ENCODE peak calls at places on chromosomes 11 and 22, in four cellular contexts. V, I, S and H are unnamed samples.

GRCh38 chr11:103624708-103625623 is 411.5 kb upstream of the DDI1 start:
- DNase-seq in V (no peak), I (no peak), S (peak; percentile 97), H (peak; percentile 63)

GRCh38 chr11:121298770-121299169 is 6.2 kb downstream of the SC5D start:
- DNase-seq in V (no peak), I (no peak), S (no peak), H (no peak)

GRCh38 chr11:108975641-108976071 is 310.8 kb downstream of the DDX10 start:
- DNase-seq in V (no peak), I (no peak), S (no peak), H (no peak)

GRCh38 chr11:47950396-47950795 is 30.0 kb upstream of the PTPRJ start:
- DNase-seq in V (no peak), I (no peak), S (peak; percentile 38), H (no peak)

GRCh38 chr11:77386178-77386577 is 84.7 kb upstream of the GDPD4 start:
- DNase-seq in V (no peak), I (no peak), S (no peak), H (no peak)

GRCh38 chr11:20066783-20067156 is 93.5 kb downstream of the DBX1 start:
- DNase-seq in V (no peak), I (no peak), S (no peak), H (no peak)

GRCh38 chr11:113087716-113088115 is 126.5 kb downstream of the NCAM1 start:
- DNase-seq in V (no peak), I (no peak), S (no peak), H (no peak)

GRCh38 chr11:121671276-121672168 is 218.8 kb upstream of the SORL1-AS1 start:
- DNase-seq in V (peak; percentile 45), I (no peak), S (peak; percentile 39), H (no peak)

GRCh38 chr11:88629496-88629895 is 292.0 kb upstream of the CTSC start:
- DNase-seq in V (no peak), I (no peak), S (no peak), H (no peak)

GRCh38 chr22:30871391-30872281 is 96.9 kb downstream of the MORC2 start:
- DNase-seq in V (no peak), I (no peak), S (no peak), H (no peak)

GRCh38 chr22:20319745-20320658 is at the start of gene DGCR6L:
- DNase-seq in V (peak; percentile 90), I (peak; percentile 96), S (peak; percentile 95), H (peak; percentile 94)
- TF ChIP-seq CTCF in V (peak; percentile 47), I (no peak), S (no peak), H (no peak)

GRCh38 chr11:1224491-1225385 is 1.9 kb downstream of the MUC5B start:
- DNase-seq in V (no peak), I (no peak), S (no peak), H (no peak)

GRCh38 chr11:1222491-1223345 is at the start of gene MUC5B:
- DNase-seq in V (no peak), I (no peak), S (no peak), H (no peak)

GRCh38 chr11:1223346-1224108 is 661 bp downstream of the MUC5B start:
- DNase-seq in V (no peak), I (no peak), S (no peak), H (no peak)

GRCh38 chr11:1225386-1226225 is 2.7 kb downstream of the MUC5B start:
- DNase-seq in V (no peak), I (no peak), S (no peak), H (no peak)

DNA sequence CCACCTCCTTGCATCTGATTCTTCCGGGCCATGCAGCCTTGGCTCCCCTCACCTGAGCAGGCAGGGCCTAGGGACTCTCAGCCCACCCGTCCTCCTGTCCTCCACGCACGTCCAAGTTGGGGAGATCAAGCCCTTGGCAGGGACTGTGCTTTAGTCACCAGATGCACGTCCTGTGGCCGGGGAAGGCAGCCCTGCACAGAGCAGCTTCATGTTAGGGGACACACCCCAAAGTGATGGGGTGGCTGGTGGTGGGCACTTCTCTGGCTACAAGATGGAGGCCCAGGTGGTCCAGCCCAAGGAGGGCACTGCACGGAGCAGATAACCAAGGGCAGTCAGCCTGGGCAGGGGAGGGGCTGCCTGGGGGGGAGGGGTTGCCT is 1.2 kb downstream of the MUC5B start:
- DNase-seq in V (no peak), I (no peak), S (no peak), H (no peak)
- TF ChIP-seq CTCF in V (no peak), I (no peak), S (no peak), H (no peak)

DNA sequence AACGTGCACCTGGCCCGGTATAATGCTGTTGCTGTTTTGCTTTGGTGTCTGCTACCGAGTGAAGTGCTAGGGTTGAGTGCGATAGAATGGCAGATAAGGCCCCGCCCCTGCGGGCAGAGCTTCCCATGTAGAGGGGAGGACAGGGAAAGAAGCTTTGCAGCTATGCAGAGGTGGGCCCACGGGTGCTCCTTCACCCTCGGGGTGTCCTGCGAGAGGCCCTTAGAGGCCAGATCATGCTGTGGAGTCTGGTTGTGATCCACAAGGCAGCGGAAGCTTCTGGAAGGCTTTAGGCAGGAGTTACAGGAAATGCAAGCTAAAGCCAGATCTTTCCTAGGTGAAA is 3.2 kb downstream of the LRP5 start:
- DNase-seq in V (no peak), I (no peak), S (no peak), H (no peak)
- TF ChIP-seq CTCF in V (no peak), I (no peak), S (no peak), H (no peak)

DNA sequence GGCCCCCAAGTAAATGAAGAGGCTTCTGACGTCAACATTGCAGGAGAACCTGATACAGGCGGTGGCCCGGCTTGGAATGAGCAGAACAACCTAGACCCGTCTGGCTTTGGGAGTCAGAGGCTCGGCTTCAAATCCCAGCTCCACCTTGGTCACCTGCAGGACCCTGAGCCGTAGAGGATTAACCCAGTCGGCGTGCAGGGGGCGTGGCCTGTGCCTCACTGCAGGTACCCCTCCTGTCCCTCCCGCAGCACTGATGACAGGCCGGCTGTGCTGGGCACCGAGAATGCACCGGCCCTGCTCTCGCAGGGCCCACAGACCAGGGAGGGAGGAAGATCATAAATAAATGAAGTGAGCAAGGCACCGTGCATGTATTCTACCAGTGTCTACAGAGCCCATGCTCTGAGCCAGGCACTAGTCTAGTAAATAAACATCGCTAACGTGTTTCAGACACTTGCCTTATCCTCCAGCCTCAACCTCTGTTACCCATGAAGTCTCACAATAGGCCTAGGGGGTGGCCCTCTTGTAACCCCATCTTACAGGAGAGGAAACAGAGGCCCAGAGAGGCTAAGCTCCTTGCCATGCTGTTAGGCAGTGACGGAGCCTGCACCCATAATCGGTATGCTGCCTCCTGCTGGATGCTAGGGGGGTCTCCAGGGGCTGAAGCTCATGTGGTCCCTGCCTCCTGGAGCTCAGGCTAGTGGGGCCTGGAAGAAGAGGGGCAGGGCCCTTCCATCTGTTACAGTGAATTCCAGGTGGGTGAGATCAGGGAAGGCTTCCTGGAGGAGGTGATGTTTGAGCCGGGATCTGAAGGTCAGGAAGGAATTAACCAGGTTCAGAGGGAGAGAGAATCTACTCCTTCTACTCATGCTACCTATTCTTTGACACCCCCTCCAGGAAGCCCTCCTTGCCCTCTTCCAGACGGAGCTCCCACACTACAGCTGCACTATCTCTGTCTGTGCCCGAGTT is 53.4 kb downstream of the RTL6 start:
- DNase-seq in V (no peak), I (peak; percentile 13), S (no peak), H (no peak)
- TF ChIP-seq CTCF in V (no peak), I (no peak), S (peak; percentile 14), H (no peak)

GRCh38 chr11:65744699-65745042 is 24.1 kb upstream of the RNASEH2C start:
- DNase-seq in V (no peak), I (no peak), S (no peak), H (no peak)
- TF ChIP-seq CTCF in V (no peak), I (no peak), S (no peak), H (no peak)

DNA sequence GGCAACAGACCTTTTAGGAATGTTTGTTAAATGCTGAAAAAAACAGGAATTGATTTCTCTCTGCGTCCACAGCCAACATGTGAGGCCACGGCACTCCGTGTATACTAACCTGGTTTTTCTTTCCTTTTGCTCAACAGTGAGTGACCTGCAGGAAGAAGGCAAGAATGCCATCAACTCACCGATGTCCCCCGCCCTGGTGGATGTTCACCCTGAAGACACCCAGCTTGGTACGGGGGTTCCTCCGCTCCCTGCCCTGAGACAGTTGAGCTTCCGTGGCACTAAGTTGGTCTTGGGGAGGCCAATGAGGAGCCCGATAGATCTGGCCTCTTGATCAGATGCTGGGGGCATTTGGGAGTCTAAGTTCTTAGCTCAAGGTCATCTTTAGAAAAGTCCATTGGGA is 69.7 kb downstream of the PARVB start:
- DNase-seq in V (no peak), I (no peak), S (no peak), H (no peak)
- TF ChIP-seq CTCF in V (no peak), I (no peak), S (no peak), H (no peak)

DNA sequence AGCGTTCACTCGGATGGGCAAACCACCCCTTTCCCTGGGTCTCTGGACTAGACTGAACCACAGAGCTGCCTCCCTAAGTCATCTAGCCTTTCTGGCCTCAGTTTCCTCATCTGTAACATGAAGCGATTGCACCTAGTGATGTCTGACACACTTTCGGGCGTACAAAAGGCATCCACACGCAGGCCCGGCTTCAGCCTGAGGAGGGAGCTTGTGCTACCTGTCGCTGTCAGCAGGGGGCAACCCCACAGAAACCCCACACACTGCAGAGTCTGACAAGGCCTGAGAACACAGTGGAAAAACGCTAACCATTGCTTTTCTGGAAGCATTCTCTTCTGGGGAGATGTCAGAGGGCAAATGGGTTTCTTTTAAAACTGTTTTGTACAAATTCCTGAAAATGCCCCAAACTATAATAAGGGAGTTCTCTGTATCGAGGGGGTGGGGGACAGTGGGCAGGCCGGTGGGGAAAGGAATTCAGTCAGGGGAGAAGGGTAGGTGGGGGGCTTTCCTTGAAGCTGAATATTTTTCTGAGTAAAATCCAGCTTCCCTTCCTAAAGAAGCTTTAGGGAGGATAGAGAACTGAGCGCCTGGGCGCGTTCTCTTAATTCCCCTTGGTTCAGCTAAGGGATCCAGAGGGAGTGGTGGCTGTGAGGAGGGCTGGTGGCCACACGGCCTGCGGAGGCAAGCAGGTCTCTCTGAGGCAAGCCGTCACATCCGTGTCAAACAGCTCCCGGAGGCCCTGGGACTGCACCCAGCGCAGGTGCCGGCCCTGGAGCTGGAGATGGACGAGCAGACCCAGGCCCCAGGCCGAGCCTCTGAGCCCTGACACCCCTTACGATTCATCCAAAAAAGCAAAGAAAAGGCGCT is 552 bp downstream of the ELF5 start:
- DNase-seq in V (peak; percentile 49), I (peak; percentile 28), S (peak; percentile 68), H (peak; percentile 66)
- TF ChIP-seq CTCF in V (peak; percentile 72), I (peak; percentile 38), S (peak; percentile 95), H (peak; percentile 63)

GRCh38 chr22:24157783-24158170 is 23.5 kb upstream of the SUSD2 start:
- DNase-seq in V (peak; percentile 87), I (peak; percentile 63), S (no peak), H (no peak)
- TF ChIP-seq CTCF in V (no peak), I (peak; percentile 49), S (no peak), H (no peak)

GRCh38 chr11:123558536-123559315 is 95.7 kb downstream of the SCN3B start:
- DNase-seq in V (no peak), I (no peak), S (no peak), H (no peak)

GRCh38 chr11:123562166-123562565 is 92.3 kb downstream of the SCN3B start:
- DNase-seq in V (peak; percentile 25), I (no peak), S (no peak), H (no peak)

GRCh38 chr11:123561046-123561781 is 93.2 kb downstream of the SCN3B start:
- DNase-seq in V (peak; percentile 69), I (no peak), S (peak; percentile 51), H (no peak)

GRCh38 chr11:123560001-123560400 is 94.4 kb downstream of the SCN3B start:
- DNase-seq in V (peak; percentile 88), I (peak; percentile 28), S (peak; percentile 75), H (no peak)

DNA sequence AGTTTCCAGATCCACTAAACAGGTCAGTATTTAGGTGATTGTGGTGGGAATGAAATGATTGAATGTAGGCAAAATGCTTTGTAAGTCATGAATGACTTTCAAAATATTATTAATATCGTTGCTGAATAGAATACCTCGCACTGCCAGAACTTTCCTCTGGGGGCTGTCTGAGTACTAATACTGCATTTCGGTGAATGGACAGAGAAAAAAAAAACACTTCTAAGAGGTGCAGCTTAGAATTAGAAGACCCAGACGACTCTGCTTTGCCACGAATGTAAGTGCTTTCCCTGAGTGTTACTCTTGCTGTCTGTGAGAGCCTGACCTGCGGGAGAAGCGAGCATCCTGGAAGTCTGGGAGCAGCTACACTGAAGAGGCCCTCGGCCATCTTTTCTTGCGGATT is 95.0 kb downstream of the SCN3B start:
- DNase-seq in V (no peak), I (no peak), S (peak; percentile 31), H (no peak)
- TF ChIP-seq CTCF in V (no peak), I (no peak), S (peak; percentile 35), H (no peak)